ENCODE peak calls at places on chromosome 7, in five cellular contexts. F is endothelial cell of umbilical vein, G is GM23248, B is adrenal gland, A is pancreas. I is an unnamed sample.

GRCh38 chr7:45240187-45240776 is 82.7 kb downstream of the RAMP3 start:
- DNase-seq in F (peak), G (no peak), B (peak), A (no peak), I (no peak)

GRCh38 chr7:124723012-124723411 is 42.6 kb downstream of the GPR37 start:
- DNase-seq in F (peak), G (no peak), B (no peak), A (no peak), I (no peak)

GRCh38 chr7:76428149-76428823 is 3.5 kb downstream of the ZP3 start:
- DNase-seq in F (no peak), G (no peak), B (peak), A (no peak), I (no peak)

GRCh38 chr7:139543801-139544603 is 20.5 kb downstream of the CLEC2L start:
- DNase-seq in F (no peak), G (no peak), B (no peak), A (no peak), I (no peak)

GRCh38 chr7:73557397-73558257 is at the start of gene BCL7B:
- DNase-seq in F (peak), G (peak), B (peak), A (peak), I (peak)

GRCh38 chr7:67251986-67252558 is 255.4 kb downstream of the TYW1 start:
- DNase-seq in F (no peak), G (no peak), B (no peak), A (no peak), I (no peak)

GRCh38 chr7:76260171-76260703 is 42.2 kb upstream of the HSPB1 start:
- DNase-seq in F (no peak), G (peak), B (no peak), A (no peak), I (no peak)

GRCh38 chr7:69654849-69655707 is 56.8 kb downstream of the AUTS2 start:
- DNase-seq in F (no peak), G (no peak), B (no peak), A (no peak), I (no peak)

GRCh38 chr7:43905209-43905946 is 1.0 kb downstream of the URGCP start:
- DNase-seq in F (no peak), G (peak), B (peak), A (peak), I (no peak)

DNA sequence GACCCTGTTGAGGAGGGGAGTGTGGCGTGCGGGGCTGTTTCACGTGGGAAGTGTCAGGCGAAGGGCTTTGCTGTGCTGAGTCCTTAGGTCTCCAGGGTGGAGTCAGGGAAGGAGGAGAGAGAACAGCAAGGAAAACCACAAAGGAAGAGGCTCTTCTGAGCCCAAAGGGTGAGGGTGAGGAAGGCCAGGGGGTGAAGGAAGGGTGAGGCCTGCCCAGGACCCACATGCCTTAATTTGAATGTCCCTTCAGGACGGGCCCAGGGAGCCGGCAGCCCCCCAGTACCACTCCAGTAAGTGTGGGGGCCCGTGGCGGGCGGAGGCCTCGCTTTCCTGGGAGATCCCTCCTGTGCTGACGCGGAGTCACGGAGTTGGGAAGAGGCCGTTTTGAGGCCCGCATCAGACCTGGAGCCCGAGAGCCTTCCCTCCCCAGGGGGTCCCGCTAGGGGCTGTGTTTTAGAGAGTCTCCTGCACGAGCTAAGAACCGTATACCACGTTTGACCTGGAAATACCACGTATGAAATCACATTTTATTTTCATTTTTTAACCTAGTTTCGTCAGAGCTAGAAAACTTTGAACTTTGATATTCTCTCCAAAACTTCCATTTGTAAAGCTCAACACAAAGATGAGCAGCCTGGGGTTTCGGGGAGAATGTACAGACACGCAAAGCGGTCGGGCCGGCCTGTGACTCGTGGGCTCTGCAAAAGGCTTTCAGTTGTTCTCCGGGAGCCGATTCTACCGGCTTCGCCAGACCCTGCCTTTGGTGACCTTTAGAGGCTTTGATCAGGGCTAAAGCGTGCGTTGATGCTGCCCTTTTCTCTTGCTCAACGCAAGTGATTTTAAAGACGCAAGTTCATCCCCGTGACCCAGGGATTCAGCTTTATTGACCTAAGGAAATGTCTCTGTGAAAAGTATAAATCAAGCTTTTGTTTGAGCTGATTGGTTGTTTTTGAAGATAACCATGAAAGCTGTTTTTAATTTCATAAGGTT is 23.6 kb upstream of the TTYH3 start:
- DNase-seq in F (no peak), G (no peak), B (no peak), A (no peak), I (no peak)
- H3K27ac ChIP-seq in F (no peak), G (no peak), B (peak), A (no peak), I (no peak)

GRCh38 chr7:14747701-14748100 is 154.8 kb downstream of the DGKB start:
- DNase-seq in F (peak), G (no peak), B (no peak), A (no peak), I (no peak)
- H3K27ac ChIP-seq in F (peak), G (peak), B (no peak), A (no peak), I (no peak)

GRCh38 chr7:142796001-142796500 is 25.3 kb downstream of the PRSS2 start:
- DNase-seq in F (no peak), G (no peak), B (peak), A (no peak), I (no peak)
- H3K27ac ChIP-seq in F (peak), G (no peak), B (no peak), A (no peak), I (no peak)

DNA sequence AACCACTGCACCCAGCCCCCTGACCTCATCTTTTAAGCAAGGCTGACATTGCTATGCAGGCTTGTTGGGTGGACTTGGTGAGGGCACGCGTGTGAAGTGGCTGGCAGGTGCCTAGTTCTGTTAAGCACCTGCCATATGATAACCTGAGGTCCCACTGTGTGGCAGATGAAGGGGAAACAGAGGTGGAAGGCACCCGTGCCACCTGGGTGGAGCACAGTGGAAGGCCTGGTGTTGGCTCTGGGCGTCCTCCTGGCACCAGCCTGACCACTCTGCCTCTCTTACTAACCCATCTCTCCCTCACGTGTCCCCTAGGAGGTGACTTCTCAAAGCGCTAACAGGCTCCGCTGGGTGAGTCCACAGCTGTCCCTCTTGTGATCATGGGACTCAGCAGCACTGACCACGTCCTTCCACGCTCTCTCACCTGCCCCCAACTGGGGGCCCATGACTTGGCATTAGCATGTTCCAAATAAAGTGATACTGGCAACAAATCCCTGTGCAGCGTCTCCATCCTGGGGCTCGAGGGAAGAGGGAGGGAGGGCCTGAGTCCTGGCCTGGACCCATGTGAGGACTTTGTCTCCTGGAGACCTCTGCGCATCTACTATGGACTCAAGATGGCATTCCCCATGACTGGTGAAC is 4.6 kb upstream of the ZNF862 start:
- DNase-seq in F (no peak), G (no peak), B (no peak), A (no peak), I (no peak)
- H3K27ac ChIP-seq in F (no peak), G (no peak), B (no peak), A (no peak), I (no peak)

GRCh38 chr7:46932656-46933424 is 649.1 kb downstream of the TNS3 start:
- DNase-seq in F (peak), G (peak), B (peak), A (no peak), I (no peak)
- H3K27ac ChIP-seq in F (no peak), G (peak), B (peak), A (peak), I (no peak)

DNA sequence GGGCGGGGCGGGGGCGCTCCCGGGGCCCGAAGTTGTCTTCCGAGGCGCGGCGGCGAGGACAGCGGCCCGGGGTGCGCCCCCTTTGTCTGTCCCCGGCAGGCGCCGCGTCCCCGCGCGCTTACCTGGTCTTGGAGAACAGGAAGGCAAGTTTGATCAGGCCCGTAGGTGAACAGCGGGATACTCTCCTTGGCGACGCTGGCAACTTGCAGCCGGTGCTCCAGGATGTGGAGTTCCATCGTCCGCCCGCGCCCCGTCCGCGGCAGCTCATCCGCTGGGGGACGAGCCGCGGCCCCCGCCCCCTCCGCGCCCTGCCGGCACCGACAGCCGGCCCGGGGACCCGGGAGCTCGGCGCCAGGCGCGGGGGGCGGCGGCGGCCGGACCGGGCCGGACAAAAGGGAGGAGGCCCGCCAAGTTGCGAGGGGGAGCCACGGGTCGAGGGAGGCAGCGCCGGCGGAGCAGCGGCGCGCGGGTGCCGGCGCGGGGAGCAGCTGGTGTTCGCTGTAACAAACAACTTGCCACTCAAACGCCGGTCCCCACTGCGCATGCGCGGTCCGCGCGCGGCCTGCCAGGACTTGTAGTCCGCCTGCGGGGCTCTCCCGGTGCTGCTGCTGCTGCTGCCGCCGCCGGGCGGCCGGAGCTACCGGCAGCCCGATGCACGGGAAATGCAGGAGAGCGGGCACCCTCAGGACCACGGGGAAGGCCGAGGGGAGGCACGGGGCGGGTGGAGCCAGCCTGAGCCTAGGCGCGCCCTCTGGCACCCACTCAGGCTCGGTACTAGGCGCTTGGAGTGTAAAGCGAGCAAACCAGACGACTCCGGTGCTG is 35.6 kb upstream of the SPDYE3 start:
- DNase-seq in F (peak), G (peak), B (peak), A (peak), I (peak)
- H3K27ac ChIP-seq in F (no peak), G (no peak), B (peak), A (peak), I (peak)

GRCh38 chr7:96977445-96977844 is 27.9 kb upstream of the DLX6 start:
- DNase-seq in F (no peak), G (no peak), B (no peak), A (no peak), I (no peak)

GRCh38 chr7:96982586-96982985 is 22.8 kb upstream of the DLX6 start:
- DNase-seq in F (no peak), G (no peak), B (no peak), A (no peak), I (no peak)

GRCh38 chr7:96973986-96974385 is 31.4 kb upstream of the DLX6 start:
- DNase-seq in F (no peak), G (peak), B (no peak), A (no peak), I (no peak)

GRCh38 chr7:96976106-96976505 is 29.2 kb upstream of the DLX6 start:
- DNase-seq in F (no peak), G (no peak), B (no peak), A (no peak), I (no peak)

GRCh38 chr7:96979551-96980276 is 25.6 kb upstream of the DLX6 start:
- DNase-seq in F (no peak), G (no peak), B (no peak), A (no peak), I (no peak)
- H3K27ac ChIP-seq in F (no peak), G (no peak), B (no peak), A (no peak), I (no peak)

GRCh38 chr7:30907527-30908267 is 4.0 kb upstream of the AQP1 start:
- DNase-seq in F (no peak), G (peak), B (no peak), A (no peak), I (no peak)
- H3K27ac ChIP-seq in F (no peak), G (no peak), B (no peak), A (peak), I (no peak)

GRCh38 chr7:116628971-116629586 is 42.9 kb upstream of the MET start:
- DNase-seq in F (peak), G (peak), B (no peak), A (peak), I (no peak)
- H3K27ac ChIP-seq in F (no peak), G (peak), B (no peak), A (peak), I (no peak)